ENCODE peak calls at places on chromosomes 3 and 15, in seven cellular contexts. One of them, this sample, is unnamed.

GRCh38 chr3:51873253-51873766 is 2.1 kb downstream of the IQCF5 start:
- DNase-seq in posterior cingulate gyrus: no peak
- DNase-seq in T follicular helper cell: no peak
- DNase-seq in lower lobe of right lung: no peak
- DNase-seq in ACHN: no peak
- DNase-seq in SW480: no peak
- DNase-seq in stimulated activated CD8-positive, alpha-beta memory T cell treated with anti-CD3 and anti-CD28 coated beads, Interleukin-15, amount 100 ng/mL, for 24 hours: no peak
- DNase-seq in this sample: no peak

GRCh38 chr3:11034297-11035000 is 41.9 kb downstream of the SLC6A1 start:
- DNase-seq in posterior cingulate gyrus: no peak
- DNase-seq in T follicular helper cell: no peak
- DNase-seq in lower lobe of right lung: no peak
- DNase-seq in ACHN: no peak
- DNase-seq in SW480: no peak
- DNase-seq in stimulated activated CD8-positive, alpha-beta memory T cell treated with anti-CD3 and anti-CD28 coated beads, Interleukin-15, amount 100 ng/mL, for 24 hours: no peak
- DNase-seq in this sample: no peak

GRCh38 chr15:98865397-98866339 is 141.9 kb downstream of the PGPEP1L start:
- DNase-seq in posterior cingulate gyrus: peak; percentile 71
- DNase-seq in T follicular helper cell: peak; percentile 53
- DNase-seq in lower lobe of right lung: peak; percentile 86
- DNase-seq in ACHN: peak; percentile 87
- DNase-seq in SW480: no peak
- DNase-seq in stimulated activated CD8-positive, alpha-beta memory T cell treated with anti-CD3 and anti-CD28 coated beads, Interleukin-15, amount 100 ng/mL, for 24 hours: peak; percentile 31
- DNase-seq in this sample: peak; percentile 53

GRCh38 chr15:52309154-52309548 is 13.5 kb upstream of the MYO5C start:
- DNase-seq in posterior cingulate gyrus: no peak
- DNase-seq in T follicular helper cell: no peak
- DNase-seq in lower lobe of right lung: no peak
- DNase-seq in ACHN: no peak
- DNase-seq in SW480: no peak
- DNase-seq in stimulated activated CD8-positive, alpha-beta memory T cell treated with anti-CD3 and anti-CD28 coated beads, Interleukin-15, amount 100 ng/mL, for 24 hours: no peak
- DNase-seq in this sample: no peak

GRCh38 chr3:68972358-68972979 is 40.1 kb upstream of the TAFA4 start:
- DNase-seq in posterior cingulate gyrus: peak; percentile 78
- DNase-seq in T follicular helper cell: no peak
- DNase-seq in lower lobe of right lung: no peak
- DNase-seq in ACHN: peak; percentile 55
- DNase-seq in SW480: peak; percentile 62
- DNase-seq in stimulated activated CD8-positive, alpha-beta memory T cell treated with anti-CD3 and anti-CD28 coated beads, Interleukin-15, amount 100 ng/mL, for 24 hours: peak; percentile 14
- DNase-seq in this sample: peak; percentile 61

GRCh38 chr3:134652409-134652831 is 1.6 kb upstream of the KY start:
- DNase-seq in posterior cingulate gyrus: no peak
- DNase-seq in T follicular helper cell: no peak
- DNase-seq in lower lobe of right lung: no peak
- DNase-seq in ACHN: no peak
- DNase-seq in SW480: no peak
- DNase-seq in stimulated activated CD8-positive, alpha-beta memory T cell treated with anti-CD3 and anti-CD28 coated beads, Interleukin-15, amount 100 ng/mL, for 24 hours: no peak
- DNase-seq in this sample: no peak

GRCh38 chr3:159146856-159147255 is 345.0 kb downstream of the MFSD1 start:
- DNase-seq in posterior cingulate gyrus: no peak
- DNase-seq in T follicular helper cell: no peak
- DNase-seq in lower lobe of right lung: no peak
- DNase-seq in ACHN: no peak
- DNase-seq in SW480: no peak
- DNase-seq in stimulated activated CD8-positive, alpha-beta memory T cell treated with anti-CD3 and anti-CD28 coated beads, Interleukin-15, amount 100 ng/mL, for 24 hours: no peak
- DNase-seq in this sample: no peak

GRCh38 chr3:41598804-41599481 is 363.0 kb downstream of the ULK4 start:
- DNase-seq in posterior cingulate gyrus: no peak
- DNase-seq in T follicular helper cell: no peak
- DNase-seq in lower lobe of right lung: no peak
- DNase-seq in ACHN: no peak
- DNase-seq in SW480: no peak
- DNase-seq in stimulated activated CD8-positive, alpha-beta memory T cell treated with anti-CD3 and anti-CD28 coated beads, Interleukin-15, amount 100 ng/mL, for 24 hours: no peak
- DNase-seq in this sample: no peak

GRCh38 chr15:65368300-65368617 is 9.5 kb downstream of the IGDCC3 start:
- DNase-seq in posterior cingulate gyrus: peak; percentile 39
- DNase-seq in T follicular helper cell: no peak
- DNase-seq in lower lobe of right lung: no peak
- DNase-seq in ACHN: no peak
- DNase-seq in SW480: no peak
- DNase-seq in stimulated activated CD8-positive, alpha-beta memory T cell treated with anti-CD3 and anti-CD28 coated beads, Interleukin-15, amount 100 ng/mL, for 24 hours: no peak
- DNase-seq in this sample: no peak

GRCh38 chr3:51500632-51501131 is 867 bp upstream of the DCAF1 start:
- DNase-seq in posterior cingulate gyrus: no peak
- DNase-seq in T follicular helper cell: no peak
- DNase-seq in lower lobe of right lung: peak; percentile 51
- DNase-seq in ACHN: no peak
- DNase-seq in SW480: no peak
- DNase-seq in stimulated activated CD8-positive, alpha-beta memory T cell treated with anti-CD3 and anti-CD28 coated beads, Interleukin-15, amount 100 ng/mL, for 24 hours: no peak
- DNase-seq in this sample: no peak

GRCh38 chr3:106299300-106300098 is 430.7 kb upstream of the CBLB start:
- DNase-seq in posterior cingulate gyrus: no peak
- DNase-seq in T follicular helper cell: no peak
- DNase-seq in lower lobe of right lung: no peak
- DNase-seq in ACHN: no peak
- DNase-seq in SW480: no peak
- DNase-seq in stimulated activated CD8-positive, alpha-beta memory T cell treated with anti-CD3 and anti-CD28 coated beads, Interleukin-15, amount 100 ng/mL, for 24 hours: no peak
- DNase-seq in this sample: peak; percentile 10

GRCh38 chr3:70249509-70250160 is 62.8 kb downstream of the MDFIC2 start:
- DNase-seq in posterior cingulate gyrus: no peak
- DNase-seq in T follicular helper cell: no peak
- DNase-seq in lower lobe of right lung: no peak
- DNase-seq in ACHN: no peak
- DNase-seq in SW480: no peak
- DNase-seq in stimulated activated CD8-positive, alpha-beta memory T cell treated with anti-CD3 and anti-CD28 coated beads, Interleukin-15, amount 100 ng/mL, for 24 hours: no peak
- DNase-seq in this sample: no peak

GRCh38 chr15:101277038-101277822 is at the start of gene SELENOS:
- DNase-seq in posterior cingulate gyrus: peak; percentile 83
- DNase-seq in T follicular helper cell: peak; percentile 84
- DNase-seq in lower lobe of right lung: peak; percentile 94
- DNase-seq in ACHN: peak; percentile 86
- DNase-seq in SW480: peak; percentile 85
- DNase-seq in stimulated activated CD8-positive, alpha-beta memory T cell treated with anti-CD3 and anti-CD28 coated beads, Interleukin-15, amount 100 ng/mL, for 24 hours: peak; percentile 88
- DNase-seq in this sample: peak; percentile 93

GRCh38 chr3:189262746-189263145 is 91.0 kb downstream of the TPRG1 start:
- DNase-seq in posterior cingulate gyrus: no peak
- DNase-seq in T follicular helper cell: no peak
- DNase-seq in lower lobe of right lung: no peak
- DNase-seq in ACHN: no peak
- DNase-seq in SW480: no peak
- DNase-seq in stimulated activated CD8-positive, alpha-beta memory T cell treated with anti-CD3 and anti-CD28 coated beads, Interleukin-15, amount 100 ng/mL, for 24 hours: no peak
- DNase-seq in this sample: no peak

GRCh38 chr3:160473233-160473632 is 23.6 kb upstream of the TRIM59 start:
- DNase-seq in posterior cingulate gyrus: no peak
- DNase-seq in T follicular helper cell: no peak
- DNase-seq in lower lobe of right lung: no peak
- DNase-seq in ACHN: no peak
- DNase-seq in SW480: no peak
- DNase-seq in stimulated activated CD8-positive, alpha-beta memory T cell treated with anti-CD3 and anti-CD28 coated beads, Interleukin-15, amount 100 ng/mL, for 24 hours: no peak
- DNase-seq in this sample: no peak

GRCh38 chr15:93894438-93894837 is 336.9 kb upstream of the MCTP2 start:
- DNase-seq in posterior cingulate gyrus: no peak
- DNase-seq in T follicular helper cell: no peak
- DNase-seq in lower lobe of right lung: no peak
- DNase-seq in ACHN: no peak
- DNase-seq in SW480: no peak
- DNase-seq in stimulated activated CD8-positive, alpha-beta memory T cell treated with anti-CD3 and anti-CD28 coated beads, Interleukin-15, amount 100 ng/mL, for 24 hours: no peak
- DNase-seq in this sample: no peak

GRCh38 chr15:85754993-85755392 is 39.7 kb downstream of the KLHL25 start:
- DNase-seq in posterior cingulate gyrus: no peak
- DNase-seq in T follicular helper cell: no peak
- DNase-seq in lower lobe of right lung: no peak
- DNase-seq in ACHN: no peak
- DNase-seq in SW480: no peak
- DNase-seq in stimulated activated CD8-positive, alpha-beta memory T cell treated with anti-CD3 and anti-CD28 coated beads, Interleukin-15, amount 100 ng/mL, for 24 hours: no peak
- DNase-seq in this sample: no peak

GRCh38 chr3:28935141-28935540 is 345.7 kb upstream of the RBMS3 start:
- DNase-seq in posterior cingulate gyrus: no peak
- DNase-seq in T follicular helper cell: no peak
- DNase-seq in lower lobe of right lung: no peak
- DNase-seq in ACHN: no peak
- DNase-seq in SW480: no peak
- DNase-seq in stimulated activated CD8-positive, alpha-beta memory T cell treated with anti-CD3 and anti-CD28 coated beads, Interleukin-15, amount 100 ng/mL, for 24 hours: no peak
- DNase-seq in this sample: no peak

GRCh38 chr15:44489464-44489863 is 47.5 kb upstream of the EIF3J start:
- DNase-seq in posterior cingulate gyrus: no peak
- DNase-seq in T follicular helper cell: no peak
- DNase-seq in lower lobe of right lung: no peak
- DNase-seq in ACHN: peak; percentile 94
- DNase-seq in SW480: peak; percentile 50
- DNase-seq in stimulated activated CD8-positive, alpha-beta memory T cell treated with anti-CD3 and anti-CD28 coated beads, Interleukin-15, amount 100 ng/mL, for 24 hours: no peak
- DNase-seq in this sample: peak; percentile 40

GRCh38 chr15:76904461-76905012 is 603 bp downstream of the SCAPER start:
- DNase-seq in posterior cingulate gyrus: peak; percentile 22
- DNase-seq in T follicular helper cell: no peak
- DNase-seq in lower lobe of right lung: no peak
- DNase-seq in ACHN: peak; percentile 27
- DNase-seq in SW480: peak; percentile 64
- DNase-seq in stimulated activated CD8-positive, alpha-beta memory T cell treated with anti-CD3 and anti-CD28 coated beads, Interleukin-15, amount 100 ng/mL, for 24 hours: peak; percentile 1
- DNase-seq in this sample: peak; percentile 57

GRCh38 chr3:134928819-134929218 is 133.8 kb downstream of the EPHB1 start:
- DNase-seq in posterior cingulate gyrus: no peak
- DNase-seq in T follicular helper cell: no peak
- DNase-seq in lower lobe of right lung: no peak
- DNase-seq in ACHN: no peak
- DNase-seq in SW480: no peak
- DNase-seq in stimulated activated CD8-positive, alpha-beta memory T cell treated with anti-CD3 and anti-CD28 coated beads, Interleukin-15, amount 100 ng/mL, for 24 hours: no peak
- DNase-seq in this sample: no peak

GRCh38 chr15:69081310-69082004 is 67.0 kb downstream of the NOX5 start:
- DNase-seq in posterior cingulate gyrus: no peak
- DNase-seq in T follicular helper cell: no peak
- DNase-seq in lower lobe of right lung: no peak
- DNase-seq in ACHN: no peak
- DNase-seq in SW480: no peak
- DNase-seq in stimulated activated CD8-positive, alpha-beta memory T cell treated with anti-CD3 and anti-CD28 coated beads, Interleukin-15, amount 100 ng/mL, for 24 hours: no peak
- DNase-seq in this sample: no peak

GRCh38 chr15:31554261-31554660 is 227.6 kb downstream of the KLF13 start:
- DNase-seq in posterior cingulate gyrus: peak; percentile 16
- DNase-seq in T follicular helper cell: no peak
- DNase-seq in lower lobe of right lung: no peak
- DNase-seq in ACHN: peak; percentile 39
- DNase-seq in SW480: no peak
- DNase-seq in stimulated activated CD8-positive, alpha-beta memory T cell treated with anti-CD3 and anti-CD28 coated beads, Interleukin-15, amount 100 ng/mL, for 24 hours: no peak
- DNase-seq in this sample: no peak

GRCh38 chr3:187403768-187404270 is 35.6 kb downstream of the RTP4 start:
- DNase-seq in posterior cingulate gyrus: no peak
- DNase-seq in T follicular helper cell: no peak
- DNase-seq in lower lobe of right lung: no peak
- DNase-seq in ACHN: peak; percentile 74
- DNase-seq in SW480: peak; percentile 80
- DNase-seq in stimulated activated CD8-positive, alpha-beta memory T cell treated with anti-CD3 and anti-CD28 coated beads, Interleukin-15, amount 100 ng/mL, for 24 hours: no peak
- DNase-seq in this sample: peak; percentile 58